ENCODE peak calls at places on chromosomes 2 and 18, in seven cellular contexts. B is K562, Q is HepG2, P is Panc1, W is HCT116, T is SK-N-SH, I is H1. Z is an unnamed sample.

GRCh38 chr2:120988741-120989555 is 253.3 kb downstream of the GLI2 start:
- DNase-seq in B (no peak), Q (no peak), P (no peak), W (no peak), T (no peak), I (no peak), Z (no peak)

GRCh38 chr2:226185613-226186211 is 613.9 kb downstream of the IRS1 start:
- DNase-seq in B (no peak), Q (no peak), P (peak; percentile 7), W (peak; percentile 84), T (no peak), I (no peak), Z (no peak)

GRCh38 chr18:76658627-76659026 is 163.6 kb upstream of the ZNF516 start:
- DNase-seq in B (peak; percentile 16), Q (no peak), P (no peak), W (no peak), T (peak; percentile 37), I (peak; percentile 83), Z (no peak)

GRCh38 chr2:13006829-13007715 is 290.3 kb downstream of the TRIB2 start:
- DNase-seq in B (peak; percentile 68), Q (peak; percentile 62), P (peak; percentile 60), W (peak; percentile 62), T (peak; percentile 73), I (peak; percentile 81), Z (no peak)

GRCh38 chr2:28082131-28082530 is 191.6 kb downstream of the BABAM2 start:
- DNase-seq in B (no peak), Q (no peak), P (no peak), W (no peak), T (no peak), I (no peak), Z (no peak)

GRCh38 chr2:224820283-224820991 is 104.3 kb upstream of the CCDC195 start:
- DNase-seq in B (no peak), Q (no peak), P (no peak), W (no peak), T (no peak), I (no peak), Z (no peak)

GRCh38 chr2:233801357-233802131 is 23.4 kb downstream of the MROH2A start:
- DNase-seq in B (no peak), Q (no peak), P (no peak), W (no peak), T (no peak), I (peak; percentile 13), Z (no peak)

GRCh38 chr2:150409196-150409595 is 78.3 kb downstream of the RND3 start:
- DNase-seq in B (no peak), Q (no peak), P (no peak), W (no peak), T (no peak), I (no peak), Z (no peak)

GRCh38 chr2:240648650-240649275 is 23.5 kb downstream of the GPR35 start:
- DNase-seq in B (no peak), Q (no peak), P (no peak), W (no peak), T (peak; percentile 25), I (peak; percentile 47), Z (no peak)

GRCh38 chr2:3643371-3644245 is 14.4 kb upstream of the ALLC start:
- DNase-seq in B (no peak), Q (no peak), P (no peak), W (no peak), T (no peak), I (no peak), Z (no peak)

GRCh38 chr2:18319987-18320386 is 240.5 kb downstream of the RDH14 start:
- DNase-seq in B (no peak), Q (no peak), P (no peak), W (no peak), T (no peak), I (no peak), Z (no peak)

GRCh38 chr2:146457221-146457620 is 1387.6 kb upstream of the ACVR2A start:
- DNase-seq in B (no peak), Q (no peak), P (no peak), W (no peak), T (no peak), I (no peak), Z (no peak)

GRCh38 chr18:50009772-50010171 is 185.2 kb downstream of the MYO5B start:
- DNase-seq in B (peak; percentile 44), Q (peak; percentile 49), P (peak; percentile 22), W (peak; percentile 52), T (peak; percentile 57), I (peak; percentile 62), Z (peak; percentile 25)

GRCh38 chr2:25885933-25886332 is 7.6 kb upstream of the ASXL2 start:
- DNase-seq in B (no peak), Q (peak; percentile 93), P (peak; percentile 79), W (no peak), T (no peak), I (no peak), Z (no peak)

GRCh38 chr2:186460465-186460864 is 25.6 kb upstream of the ZC3H15 start:
- DNase-seq in B (no peak), Q (peak; percentile 68), P (no peak), W (no peak), T (peak; percentile 16), I (no peak), Z (no peak)

DNA sequence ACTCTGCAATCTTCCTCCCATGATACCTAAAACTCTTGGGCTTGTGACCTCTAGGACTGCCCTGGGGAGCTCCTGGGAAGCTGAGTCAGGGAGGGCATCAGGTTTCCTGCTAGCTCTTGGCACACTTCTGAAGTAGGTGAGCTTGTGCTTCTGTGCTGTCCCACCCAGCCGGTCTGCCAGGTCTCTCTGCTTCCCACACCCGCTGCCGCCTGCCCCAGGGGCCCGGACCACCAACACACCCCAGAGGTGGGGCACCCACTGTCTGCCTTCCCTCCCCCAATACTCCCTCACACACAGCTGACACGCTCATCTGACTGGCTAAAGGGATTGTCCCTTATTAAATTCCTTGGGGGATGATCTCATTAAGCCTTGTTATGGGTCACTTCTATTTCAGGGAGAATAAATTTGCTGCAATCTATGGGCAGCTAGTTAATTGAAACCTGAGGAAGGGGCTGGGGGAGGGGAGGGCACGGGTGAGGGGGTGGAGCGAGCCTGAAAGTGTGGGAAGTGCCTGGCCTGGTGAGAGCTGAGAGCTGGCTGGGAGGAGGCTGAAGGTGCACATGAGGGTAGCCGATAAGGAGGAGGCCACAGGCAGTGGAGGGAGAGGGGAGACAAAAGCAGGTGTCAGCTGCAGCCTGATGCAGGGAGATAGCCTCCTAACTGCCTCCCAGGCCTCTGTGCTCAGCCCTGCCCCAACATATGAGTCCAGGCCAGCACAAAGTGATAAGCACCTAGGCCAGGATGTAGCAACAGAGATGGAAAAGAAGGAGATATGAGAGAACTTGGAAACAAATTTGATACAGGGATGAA is 48.8 kb downstream of the HAUS1 start:
- DNase-seq in B (peak; percentile 91), Q (no peak), P (peak; percentile 56), W (no peak), T (peak; percentile 46), I (peak; percentile 58), Z (no peak)
- TF ChIP-seq SIN3A in B (no peak), Q (no peak), P (no peak), W (no peak), T (no peak), I (no peak), Z (no peak)

GRCh38 chr2:236790991-236791390 is 221.4 kb downstream of the ACKR3 start:
- DNase-seq in B (no peak), Q (no peak), P (no peak), W (no peak), T (peak; percentile 46), I (no peak), Z (no peak)

GRCh38 chr2:236794558-236794957 is 224.9 kb downstream of the ACKR3 start:
- DNase-seq in B (no peak), Q (no peak), P (no peak), W (no peak), T (no peak), I (no peak), Z (no peak)

GRCh38 chr2:236794074-236794473 is 224.4 kb downstream of the ACKR3 start:
- DNase-seq in B (no peak), Q (no peak), P (no peak), W (no peak), T (no peak), I (no peak), Z (no peak)

GRCh38 chr2:236795176-236795860 is 225.7 kb downstream of the ACKR3 start:
- DNase-seq in B (no peak), Q (no peak), P (no peak), W (no peak), T (no peak), I (no peak), Z (no peak)

DNA sequence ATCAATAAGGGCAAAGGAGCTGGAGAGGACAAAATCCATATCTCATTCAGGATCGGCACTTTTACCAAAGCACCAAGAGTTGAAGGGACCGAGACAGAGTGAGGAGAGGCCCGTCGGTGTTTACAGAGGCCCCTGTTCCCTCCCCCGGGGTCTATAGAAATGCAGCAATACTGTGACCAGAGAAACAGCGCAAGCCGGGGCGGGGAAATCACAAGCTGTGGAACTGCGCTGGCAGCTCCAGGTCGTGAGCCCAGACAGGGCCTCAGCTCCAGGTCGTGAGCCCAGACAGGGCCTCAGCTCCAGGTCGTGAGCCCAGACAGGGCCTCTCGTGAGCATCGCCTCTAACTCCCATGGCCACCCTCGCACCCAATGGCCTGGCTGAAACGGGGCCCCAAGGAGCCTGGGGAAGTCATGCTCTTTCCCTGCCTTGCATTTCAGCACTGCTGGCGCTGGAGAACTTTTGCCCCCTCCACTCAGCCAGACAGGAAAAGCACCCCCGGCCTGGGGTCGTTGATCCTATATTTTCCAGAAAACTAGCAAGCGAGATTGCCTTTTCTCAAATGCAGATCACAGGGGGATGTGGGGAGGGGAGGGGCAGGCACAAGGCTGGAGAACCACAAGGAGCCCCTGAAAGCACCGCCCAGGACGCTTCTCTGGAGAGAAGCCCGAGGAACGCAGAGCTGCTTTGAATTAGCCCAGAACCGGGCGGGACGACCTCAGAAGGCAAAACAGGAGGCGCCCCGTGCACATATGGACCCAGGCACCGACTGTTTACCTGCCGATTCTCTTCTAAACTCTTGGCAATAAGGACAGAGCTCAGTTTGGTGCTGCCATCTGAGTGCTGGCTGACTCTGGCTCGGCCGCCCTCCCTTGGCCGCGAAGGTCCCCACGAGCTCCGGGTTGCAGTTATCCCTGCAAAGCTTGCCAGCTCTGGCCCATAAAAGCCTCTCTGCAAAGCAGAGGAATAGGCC is 223.7 kb downstream of the ACKR3 start:
- DNase-seq in B (no peak), Q (no peak), P (no peak), W (no peak), T (no peak), I (peak; percentile 49), Z (no peak)
- TF ChIP-seq SIN3A in B (no peak), Q (no peak), P (no peak), W (no peak), T (no peak), I (no peak), Z (no peak)

GRCh38 chr2:119290859-119291587 is 67.4 kb downstream of the STEAP3 start:
- DNase-seq in B (peak; percentile 62), Q (peak; percentile 75), P (peak; percentile 24), W (peak; percentile 69), T (peak; percentile 63), I (peak; percentile 89), Z (no peak)
- TF ChIP-seq SIN3A in B (no peak), Q (no peak), P (no peak), W (no peak), T (no peak), I (no peak), Z (no peak)

DNA sequence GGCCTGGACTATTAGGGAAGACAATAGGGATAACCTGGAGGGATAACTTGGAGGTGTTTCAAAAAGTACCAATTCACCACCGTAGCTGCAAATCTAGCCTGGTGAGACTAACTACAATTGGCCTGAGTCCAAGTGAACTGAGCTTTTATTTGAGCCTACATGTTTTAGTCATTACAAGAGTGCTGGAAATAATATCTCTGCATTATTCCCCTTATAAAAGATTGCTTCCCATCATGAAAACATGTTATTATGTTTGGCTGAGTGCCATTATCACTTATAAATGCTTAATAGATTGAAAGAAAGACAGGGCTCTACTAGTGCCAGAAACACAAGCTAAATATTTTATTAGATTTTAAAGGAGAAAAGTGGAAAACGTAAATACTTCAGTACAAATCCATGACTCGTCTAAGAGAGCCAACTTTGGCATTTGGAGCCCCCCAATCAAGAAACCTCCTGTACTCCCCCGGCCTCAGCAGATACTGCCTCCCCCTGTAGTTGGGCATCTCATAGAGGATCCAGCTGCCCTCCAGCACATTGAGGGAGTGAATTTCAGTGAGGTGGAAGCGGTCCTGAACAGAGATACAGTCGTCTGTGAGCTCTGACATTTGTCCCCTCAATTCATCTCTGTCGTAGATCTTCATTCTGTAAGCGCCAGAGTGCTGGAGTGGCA is 3.6 kb downstream of the CRYGB start:
- DNase-seq in B (no peak), Q (no peak), P (no peak), W (no peak), T (peak; percentile 61), I (no peak), Z (no peak)
- TF ChIP-seq SIN3A in B (no peak), Q (no peak), P (no peak), W (no peak), T (no peak), I (no peak), Z (no peak)

Z was measured in GM12878.